ENCODE peak calls at places on chromosome X, in five cellular contexts. One of them, this sample, is unnamed.

GRCh38 chrX:37904833-37905232 is 57.5 kb upstream of the DYNLT3 start:
- DNase-seq in activated naive CD8-positive, alpha-beta T cell treated with anti-CD3 and anti-CD28 coated beads, Interleukin-2, amount 50 U/mL, for 24 hours: no peak
- DNase-seq in fibroblast of gingiva: no peak
- DNase-seq in left lobe of liver: no peak
- DNase-seq in fibroblast of lung: no peak
- DNase-seq in this sample: no peak

GRCh38 chrX:130027569-130027968 is 45.1 kb downstream of the BCORL1 start:
- DNase-seq in activated naive CD8-positive, alpha-beta T cell treated with anti-CD3 and anti-CD28 coated beads, Interleukin-2, amount 50 U/mL, for 24 hours: no peak
- DNase-seq in fibroblast of gingiva: no peak
- DNase-seq in left lobe of liver: no peak
- DNase-seq in fibroblast of lung: no peak
- DNase-seq in this sample: no peak

GRCh38 chrX:77564824-77565223 is 117.6 kb downstream of the FGF16 start:
- DNase-seq in activated naive CD8-positive, alpha-beta T cell treated with anti-CD3 and anti-CD28 coated beads, Interleukin-2, amount 50 U/mL, for 24 hours: no peak
- DNase-seq in fibroblast of gingiva: no peak
- DNase-seq in left lobe of liver: no peak
- DNase-seq in fibroblast of lung: peak; percentile 18
- DNase-seq in this sample: no peak

GRCh38 chrX:39613997-39614679 is 483.6 kb downstream of the BCOR start:
- DNase-seq in activated naive CD8-positive, alpha-beta T cell treated with anti-CD3 and anti-CD28 coated beads, Interleukin-2, amount 50 U/mL, for 24 hours: peak; percentile 72
- DNase-seq in fibroblast of gingiva: no peak
- DNase-seq in left lobe of liver: peak; percentile 37
- DNase-seq in fibroblast of lung: no peak
- DNase-seq in this sample: peak; percentile 77

GRCh38 chrX:40062525-40063193 is 35.1 kb downstream of the BCOR start:
- DNase-seq in activated naive CD8-positive, alpha-beta T cell treated with anti-CD3 and anti-CD28 coated beads, Interleukin-2, amount 50 U/mL, for 24 hours: no peak
- DNase-seq in fibroblast of gingiva: no peak
- DNase-seq in left lobe of liver: no peak
- DNase-seq in fibroblast of lung: peak; percentile 37
- DNase-seq in this sample: no peak

GRCh38 chrX:29561417-29561816 is 653.9 kb upstream of the MAGEB2 start:
- DNase-seq in activated naive CD8-positive, alpha-beta T cell treated with anti-CD3 and anti-CD28 coated beads, Interleukin-2, amount 50 U/mL, for 24 hours: no peak
- DNase-seq in fibroblast of gingiva: peak; percentile 1
- DNase-seq in left lobe of liver: peak; percentile 46
- DNase-seq in fibroblast of lung: peak; percentile 52
- DNase-seq in this sample: no peak

GRCh38 chrX:118418811-118419251 is 72.9 kb downstream of the WDR44 start:
- DNase-seq in activated naive CD8-positive, alpha-beta T cell treated with anti-CD3 and anti-CD28 coated beads, Interleukin-2, amount 50 U/mL, for 24 hours: no peak
- DNase-seq in fibroblast of gingiva: no peak
- DNase-seq in left lobe of liver: peak; percentile 49
- DNase-seq in fibroblast of lung: no peak
- DNase-seq in this sample: no peak

GRCh38 chrX:57918750-57919436 is 8.6 kb upstream of the ZXDA start:
- DNase-seq in activated naive CD8-positive, alpha-beta T cell treated with anti-CD3 and anti-CD28 coated beads, Interleukin-2, amount 50 U/mL, for 24 hours: no peak
- DNase-seq in fibroblast of gingiva: peak; percentile 17
- DNase-seq in left lobe of liver: no peak
- DNase-seq in fibroblast of lung: peak; percentile 35
- DNase-seq in this sample: no peak

GRCh38 chrX:24553016-24553415 is 87.9 kb downstream of the PDK3 start:
- DNase-seq in activated naive CD8-positive, alpha-beta T cell treated with anti-CD3 and anti-CD28 coated beads, Interleukin-2, amount 50 U/mL, for 24 hours: no peak
- DNase-seq in fibroblast of gingiva: peak; percentile 6
- DNase-seq in left lobe of liver: no peak
- DNase-seq in fibroblast of lung: peak; percentile 23
- DNase-seq in this sample: no peak

GRCh38 chrX:48972214-48973164 is 845 bp upstream of the KCND1 start:
- DNase-seq in activated naive CD8-positive, alpha-beta T cell treated with anti-CD3 and anti-CD28 coated beads, Interleukin-2, amount 50 U/mL, for 24 hours: no peak
- DNase-seq in fibroblast of gingiva: peak; percentile 37
- DNase-seq in left lobe of liver: no peak
- DNase-seq in fibroblast of lung: peak; percentile 57
- DNase-seq in this sample: no peak

GRCh38 chrX:40402771-40403533 is 177.8 kb upstream of the ATP6AP2 start:
- DNase-seq in activated naive CD8-positive, alpha-beta T cell treated with anti-CD3 and anti-CD28 coated beads, Interleukin-2, amount 50 U/mL, for 24 hours: no peak
- DNase-seq in fibroblast of gingiva: peak; percentile 8
- DNase-seq in left lobe of liver: no peak
- DNase-seq in fibroblast of lung: peak; percentile 32
- DNase-seq in this sample: no peak

GRCh38 chrX:145727476-145727875 is 90.2 kb upstream of the SLITRK2 start:
- DNase-seq in activated naive CD8-positive, alpha-beta T cell treated with anti-CD3 and anti-CD28 coated beads, Interleukin-2, amount 50 U/mL, for 24 hours: no peak
- DNase-seq in fibroblast of gingiva: peak; percentile 1
- DNase-seq in left lobe of liver: no peak
- DNase-seq in fibroblast of lung: peak; percentile 39
- DNase-seq in this sample: no peak